ENCODE peak calls at places on chromosomes 7 and 10, in five cellular contexts. C, J, V, S and B are unnamed samples.

GRCh38 chr10:73857446-73857845 is 16.9 kb downstream of the CAMK2G start:
- DNase-seq in C (no peak), J (no peak), V (no peak), S (no peak), B (no peak)

GRCh38 chr7:108000875-108001758 is 1.8 kb downstream of the LAMB1 start:
- DNase-seq in C (no peak), J (peak), V (peak), S (peak), B (no peak)

GRCh38 chr10:42482411-42482810 is 156.0 kb downstream of the ZNF33B start:
- DNase-seq in C (no peak), J (no peak), V (no peak), S (no peak), B (no peak)

GRCh38 chr7:40437936-40438634 is 303.3 kb downstream of the SUGCT start:
- DNase-seq in C (no peak), J (no peak), V (no peak), S (no peak), B (no peak)

GRCh38 chr10:29977161-29977560 is 82.2 kb downstream of the JCAD start:
- DNase-seq in C (no peak), J (no peak), V (no peak), S (no peak), B (no peak)

GRCh38 chr7:149297034-149297755 is 35.2 kb downstream of the ZNF783 start:
- DNase-seq in C (no peak), J (no peak), V (no peak), S (no peak), B (no peak)

GRCh38 chr7:99397632-99397983 is 10.8 kb downstream of the PDAP1 start:
- DNase-seq in C (no peak), J (no peak), V (no peak), S (no peak), B (no peak)

GRCh38 chr7:35416568-35416967 is 162.7 kb upstream of the TBX20 start:
- DNase-seq in C (no peak), J (no peak), V (no peak), S (no peak), B (no peak)

GRCh38 chr7:47293884-47294568 is 287.9 kb downstream of the TNS3 start:
- DNase-seq in C (no peak), J (no peak), V (no peak), S (no peak), B (no peak)

GRCh38 chr7:34165927-34166550 is 260.7 kb downstream of the BMPER start:
- DNase-seq in C (peak), J (peak), V (no peak), S (no peak), B (no peak)

GRCh38 chr10:102342462-102342861 is 53.0 kb upstream of the NFKB2 start:
- DNase-seq in C (no peak), J (peak), V (no peak), S (no peak), B (no peak)

GRCh38 chr7:37390149-37390548 is 58.5 kb downstream of the ELMO1 start:
- DNase-seq in C (no peak), J (no peak), V (no peak), S (no peak), B (no peak)

GRCh38 chr10:78656815-78657621 is 411.7 kb upstream of the ZMIZ1 start:
- DNase-seq in C (no peak), J (peak), V (no peak), S (no peak), B (no peak)